ENCODE peak calls at places on chromosomes 6 and 20, in seven cellular contexts. G is left lung, E is AG10803, M is dorsolateral prefrontal cortex, K is hepatocyte, Y is mammary epithelial cell, X is IMR-90. I is an unnamed sample.

GRCh38 chr6:22149081-22149480 is 147.8 kb downstream of the PRL start:
- DNase-seq in X (no peak), E (no peak), Y (no peak), G (no peak), K (no peak), M (no peak), I (no peak)

GRCh38 chr6:30727920-30728605 is 7.9 kb downstream of the TUBB start:
- DNase-seq in G (no peak), K (peak; percentile 59), E (peak; percentile 68), Y (no peak), X (peak; percentile 71), M (no peak), I (no peak)

GRCh38 chr6:56808871-56809359 is 146.0 kb upstream of the BEND6 start:
- DNase-seq in X (peak; percentile 73), K (peak; percentile 19), Y (peak; percentile 91), E (peak; percentile 60), M (no peak), G (no peak), I (no peak)

GRCh38 chr6:76264466-76264865 is 192.0 kb upstream of the IMPG1 start:
- DNase-seq in E (no peak), X (no peak), M (peak; percentile 14), K (no peak), Y (peak; percentile 1), G (no peak), I (no peak)

GRCh38 chr6:45586216-45587171 is 208.8 kb upstream of the SUPT3H start:
- DNase-seq in Y (peak; percentile 85), G (no peak), M (no peak), E (no peak), K (no peak), X (no peak), I (no peak)

GRCh38 chr6:90285611-90286381 is 10.8 kb downstream of the BACH2 start:
- DNase-seq in M (peak; percentile 81), E (peak; percentile 79), Y (peak; percentile 92), K (peak; percentile 91), G (peak; percentile 88), X (peak; percentile 91), I (peak; percentile 78)

GRCh38 chr6:157677235-157677634 is 145.8 kb upstream of the SNX9 start:
- DNase-seq in E (no peak), K (no peak), G (no peak), X (no peak), Y (no peak), M (no peak), I (no peak)

GRCh38 chr6:40324206-40324605 is 263.0 kb downstream of the LRFN2 start:
- DNase-seq in G (no peak), K (no peak), E (no peak), X (no peak), M (no peak), Y (no peak), I (no peak)

GRCh38 chr6:41568585-41569384 is 22.6 kb downstream of the FOXP4 start:
- DNase-seq in X (peak; percentile 49), K (peak; percentile 62), M (no peak), G (peak; percentile 78), Y (no peak), E (no peak), I (peak; percentile 82)

GRCh38 chr20:53652090-53652858 is 58.6 kb upstream of the ZNF217 start:
- DNase-seq in Y (no peak), K (peak; percentile 72), M (no peak), G (no peak), X (peak; percentile 28), E (no peak), I (no peak)

GRCh38 chr20:37863289-37863688 is 39.6 kb upstream of the VSTM2L start:
- DNase-seq in K (no peak), X (no peak), M (no peak), E (no peak), G (no peak), Y (no peak), I (no peak)

GRCh38 chr6:157563611-157564284 is 182.8 kb downstream of the ZDHHC14 start:
- DNase-seq in M (no peak), X (no peak), G (no peak), E (peak; percentile 52), Y (no peak), K (no peak), I (no peak)

GRCh38 chr6:90689172-90689571 is 102.3 kb upstream of the MAP3K7 start:
- DNase-seq in E (no peak), K (no peak), X (no peak), M (no peak), G (no peak), Y (no peak), I (no peak)

DNA sequence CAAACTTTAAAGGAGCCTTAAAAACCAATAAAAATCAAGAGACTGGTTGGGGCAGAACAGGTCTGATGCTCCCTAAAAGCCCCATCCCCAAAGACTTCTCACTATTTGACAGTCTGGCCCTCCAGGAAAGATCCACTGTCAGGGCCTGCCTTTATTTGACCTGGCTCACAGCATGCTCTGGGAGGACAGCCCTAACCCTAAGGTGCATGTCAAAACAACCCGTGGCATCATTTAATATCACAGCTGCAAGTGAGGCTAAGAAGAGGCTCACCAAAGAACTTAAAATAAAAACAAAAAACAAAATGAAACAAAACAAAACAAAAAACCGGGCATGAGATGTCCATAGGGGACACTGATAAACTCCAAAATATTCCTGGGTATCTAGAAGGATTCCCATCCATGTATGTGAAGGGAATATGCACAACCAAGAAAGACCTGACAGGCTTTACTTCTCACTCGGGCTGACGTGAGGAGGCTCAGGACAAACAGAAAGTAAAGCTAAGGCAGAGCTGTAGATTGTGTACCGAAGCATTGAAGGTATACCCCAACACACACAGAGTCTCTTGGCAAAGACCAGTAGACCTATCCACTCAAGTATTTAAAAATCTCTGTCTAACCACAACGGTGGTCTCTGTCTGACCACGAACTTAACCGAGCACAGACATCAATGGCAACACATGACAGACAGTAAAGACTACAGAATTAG is 57.3 kb downstream of the AHI1 start:
- DNase-seq in G (no peak), M (no peak), E (no peak), K (no peak), Y (no peak), X (no peak), I (no peak)
- H3K4me3 ChIP-seq in G (no peak overlapping the region), M (no peak overlapping the region), E (no peak overlapping the region), K (no peak overlapping the region), Y (no peak overlapping the region), X (no peak overlapping the region), I (no peak overlapping the region)

GRCh38 chr6:20366082-20366834 is 35.4 kb upstream of the E2F3 start:
- DNase-seq in M (no peak), G (no peak), Y (peak; percentile 24), K (no peak), E (no peak), X (no peak), I (no peak)
- H3K4me3 ChIP-seq in M (no peak overlapping the region), G (no peak overlapping the region), Y (no peak overlapping the region), K (no peak overlapping the region), E (no peak overlapping the region), X (no peak overlapping the region), I (no peak overlapping the region)

GRCh38 chr6:130865793-130866192 is 38.6 kb downstream of the SMLR1 start:
- DNase-seq in X (no peak), K (no peak), M (no peak), G (no peak), Y (no peak), E (no peak), I (no peak)
- H3K4me3 ChIP-seq in X (no peak overlapping the region), K (no peak overlapping the region), M (no peak overlapping the region), G (no peak overlapping the region), Y (no peak overlapping the region), E (no peak overlapping the region), I (no peak overlapping the region)

DNA sequence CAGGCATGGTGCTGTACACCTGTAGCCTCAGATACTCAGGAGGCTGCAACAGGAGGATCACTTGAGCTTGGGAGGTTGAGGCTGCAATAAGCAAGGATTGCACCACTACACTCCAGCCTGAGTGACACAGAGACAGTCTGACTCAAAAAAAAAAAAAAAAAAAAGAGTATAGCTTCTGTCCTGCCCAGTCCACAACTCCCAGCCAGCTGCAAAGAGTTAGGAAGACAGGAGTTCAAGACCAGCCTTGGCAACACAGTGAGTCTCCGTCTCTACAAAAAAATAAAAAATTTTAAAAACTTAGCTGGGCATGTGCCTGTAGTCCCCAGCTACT is 28.3 kb upstream of the TLDC2 start:
- DNase-seq in Y (no peak), E (peak; percentile 48), X (peak; percentile 41), M (no peak), G (no peak), K (no peak), I (no peak)
- H3K4me3 ChIP-seq in Y (no peak overlapping the region), E (no peak overlapping the region), X (no peak overlapping the region), M (no peak overlapping the region), G (no peak overlapping the region), K (no peak overlapping the region), I (no peak overlapping the region)

GRCh38 chr6:37821449-37821848 is 1.9 kb downstream of the ZFAND3 start:
- DNase-seq in Y (no peak), M (no peak), K (no peak), G (no peak), X (no peak), E (no peak), I (no peak)
- H3K4me3 ChIP-seq in Y (no peak overlapping the region), M (peak overlapping the region; percentile 87), K (peak overlapping the region; percentile 66), G (peak overlapping the region; percentile 11), X (no peak overlapping the region), E (peak overlapping the region; percentile 85), I (no peak overlapping the region)

DNA sequence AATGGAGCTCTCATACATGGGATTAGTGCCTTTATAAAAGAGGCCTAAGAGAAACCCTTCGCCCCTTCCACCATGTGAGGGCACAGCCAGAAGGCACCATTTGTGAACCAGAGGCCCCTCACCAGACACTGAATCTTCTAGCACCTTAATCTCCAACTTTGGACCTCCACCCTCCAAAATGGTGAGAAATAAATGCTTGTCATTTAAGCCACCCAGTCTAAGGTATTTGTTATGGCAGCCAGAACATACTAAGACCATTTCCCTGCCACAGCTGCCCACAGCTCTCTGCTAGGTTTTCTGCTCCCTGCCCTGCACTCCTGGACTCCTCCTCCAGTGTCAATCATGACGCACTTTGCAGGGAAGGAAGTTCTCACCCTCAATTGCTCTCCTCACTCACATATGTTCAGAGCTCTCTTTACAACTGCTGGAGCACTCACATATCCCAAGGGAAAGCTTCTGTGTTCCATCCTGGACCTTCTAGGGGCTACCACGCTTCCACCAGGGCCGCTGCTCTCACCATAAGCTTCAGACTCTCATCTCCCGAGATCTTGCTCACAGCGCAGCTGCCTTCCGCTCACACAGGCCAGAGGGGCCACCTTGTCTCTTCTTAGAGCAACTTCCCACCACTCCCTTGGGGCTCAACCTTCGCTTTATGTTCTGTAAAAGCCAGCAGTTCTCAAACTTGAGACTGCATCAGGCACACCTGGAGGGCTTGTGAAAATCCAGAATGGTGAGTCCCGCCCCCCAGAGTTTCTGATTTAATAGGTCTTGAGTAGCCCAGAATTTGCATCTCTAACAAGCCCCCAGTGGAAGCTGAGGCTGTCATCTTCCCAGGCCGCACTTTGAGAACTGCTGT is 1.6 kb upstream of the LY86 start:
- DNase-seq in K (no peak), Y (no peak), E (no peak), M (no peak), G (no peak), X (no peak), I (no peak)
- H3K4me3 ChIP-seq in K (no peak overlapping the region), Y (no peak overlapping the region), E (no peak overlapping the region), M (no peak overlapping the region), G (no peak overlapping the region), X (no peak overlapping the region), I (no peak overlapping the region)